ENCODE peak calls at places on chromosome 12, in eight cellular contexts. Q is brain microvascular endothelial cell, D is heart left ventricle, A is colonic mucosa, S is uterus, Z is psoas muscle, W is PC-3, U is Panc1. K is an unnamed sample.

GRCh38 chr12:62806893-62807292 is 128.1 kb downstream of the PPM1H start:
- DNase-seq in Q (no peak), D (no peak), A (no peak), S (no peak), Z (no peak), W (no peak), U (no peak), K (no peak)

GRCh38 chr12:132178801-132179401 is 34.6 kb downstream of the NOC4L start:
- DNase-seq in Q (no peak), D (no peak), A (no peak), S (no peak), Z (peak; percentile 59), W (peak; percentile 81), U (no peak), K (no peak)

GRCh38 chr12:65470261-65470660 is 191.8 kb downstream of the MSRB3 start:
- DNase-seq in Q (no peak), D (no peak), A (no peak), S (no peak), Z (no peak), W (no peak), U (no peak), K (no peak)

GRCh38 chr12:23084236-23084995 is 459.4 kb downstream of the ETNK1 start:
- DNase-seq in Q (peak; percentile 94), D (no peak), A (no peak), S (no peak), Z (no peak), W (peak; percentile 77), U (no peak), K (peak; percentile 88)

GRCh38 chr12:52250048-52250990 is 17.3 kb downstream of the KRT7 start:
- DNase-seq in Q (no peak), D (no peak), A (no peak), S (no peak), Z (peak; percentile 48), W (peak; percentile 35), U (no peak), K (no peak)

GRCh38 chr12:49880756-49881390 is 22.8 kb downstream of the FAIM2 start:
- DNase-seq in Q (no peak), D (no peak), A (no peak), S (peak; percentile 6), Z (peak; percentile 15), W (no peak), U (no peak), K (no peak)

GRCh38 chr12:123085730-123086487 is 65.0 kb downstream of the PITPNM2 start:
- DNase-seq in Q (no peak), D (no peak), A (no peak), S (no peak), Z (peak; percentile 84), W (peak; percentile 96), U (no peak), K (no peak)

GRCh38 chr12:54631551-54631950 is 3.1 kb downstream of the LACRT start:
- DNase-seq in Q (no peak), D (no peak), A (no peak), S (no peak), Z (no peak), W (no peak), U (no peak), K (no peak)

GRCh38 chr12:47725893-47726292 is 603 bp upstream of the ENDOU start:
- DNase-seq in Q (peak; percentile 43), D (no peak), A (no peak), S (no peak), Z (no peak), W (peak; percentile 17), U (no peak), K (no peak)
- H3K27ac ChIP-seq in Q (no peak overlapping the region), D (no peak overlapping the region), A (no peak overlapping the region), S (peak overlapping the region; percentile 33), Z (no peak overlapping the region), W (no peak overlapping the region), U (no peak overlapping the region), K (peak overlapping the region; percentile 70)

DNA sequence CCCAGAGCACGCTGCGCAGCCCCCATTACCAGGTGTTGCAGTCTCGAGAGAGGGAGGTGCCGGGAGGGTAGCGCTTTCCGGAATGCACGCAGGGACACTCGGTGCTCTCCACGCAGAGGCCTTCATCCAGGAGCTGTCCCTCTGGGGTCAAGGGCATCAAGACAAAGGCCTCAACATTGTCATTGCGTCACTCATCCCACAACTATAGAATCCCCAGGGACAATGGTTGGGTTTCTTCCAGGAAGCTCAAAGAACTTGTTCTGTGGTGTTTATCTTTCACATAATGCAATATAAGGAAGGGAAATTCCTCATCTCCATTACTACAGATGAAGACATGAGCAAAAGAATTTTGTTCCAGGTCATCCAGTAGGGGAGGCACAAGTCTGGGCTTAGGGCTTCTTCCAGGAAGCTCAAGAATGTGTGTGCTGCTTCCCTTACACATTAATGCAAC is 52.1 kb downstream of the VWF start:
- DNase-seq in Q (peak; percentile 78), D (peak; percentile 55), A (no peak), S (no peak), Z (no peak), W (peak; percentile 36), U (no peak), K (peak; percentile 33)
- TF ChIP-seq CTCF in Q (peak; percentile 56), D (peak; percentile 17), A (no peak), S (no peak), Z (no peak), W (no peak), U (no peak), K (peak; percentile 47)

GRCh38 chr12:92928431-92928961 is 599 bp downstream of the EEA1 start:
- DNase-seq in Q (peak; percentile 28), D (peak; percentile 42), A (peak; percentile 46), S (peak; percentile 44), Z (peak; percentile 73), W (peak; percentile 15), U (no peak), K (no peak)

GRCh38 chr12:92928962-92929915 is at the start of gene EEA1:
- DNase-seq in Q (peak; percentile 94), D (peak; percentile 98), A (peak; percentile 96), S (peak; percentile 97), Z (peak; percentile 99), W (peak; percentile 96), U (peak; percentile 47), K (peak; percentile 80)

GRCh38 chr12:92926549-92926948 is 2.5 kb downstream of the EEA1 start:
- DNase-seq in Q (no peak), D (no peak), A (no peak), S (no peak), Z (no peak), W (no peak), U (no peak), K (no peak)

GRCh38 chr12:92927436-92928116 is 1.5 kb downstream of the EEA1 start:
- DNase-seq in Q (peak; percentile 60), D (no peak), A (no peak), S (no peak), Z (no peak), W (peak; percentile 66), U (no peak), K (no peak)

GRCh38 chr12:92927055-92927435 is 2.0 kb downstream of the EEA1 start:
- DNase-seq in Q (peak; percentile 34), D (peak; percentile 30), A (no peak), S (no peak), Z (no peak), W (peak; percentile 56), U (no peak), K (no peak)
- H3K4me3 ChIP-seq in Q (peak overlapping the region; percentile 77), D (peak overlapping the region; percentile 94), A (no peak overlapping the region), S (no peak overlapping the region), Z (peak overlapping the region; percentile 94), W (peak overlapping the region; percentile 82), U (no peak overlapping the region), K (peak overlapping the region; percentile 82)

DNA sequence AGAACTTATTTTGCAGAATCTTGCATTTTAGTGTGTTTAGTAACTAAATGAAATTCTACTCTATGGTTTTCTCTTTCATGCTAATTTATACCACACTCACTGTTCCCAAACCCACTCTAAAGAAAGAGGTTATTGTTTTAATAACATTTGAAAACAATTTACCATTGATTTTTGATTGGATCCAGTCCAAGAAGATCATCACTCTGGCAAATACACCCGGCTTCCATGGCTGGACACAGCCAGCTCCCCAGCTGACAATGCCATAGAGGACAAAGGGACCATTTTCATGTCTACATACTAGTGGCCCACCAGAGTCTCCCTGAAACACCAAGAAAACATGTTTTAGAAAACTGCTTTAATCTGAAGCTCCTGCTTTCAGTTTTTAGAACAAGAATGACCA is 42.4 kb downstream of the OVCH1 start:
- DNase-seq in Q (no peak), D (no peak), A (no peak), S (no peak), Z (no peak), W (no peak), U (no peak), K (no peak)
- H3K27ac ChIP-seq in Q (no peak overlapping the region), D (no peak overlapping the region), A (no peak overlapping the region), S (no peak overlapping the region), Z (no peak overlapping the region), W (no peak overlapping the region), U (no peak overlapping the region), K (no peak overlapping the region)

DNA sequence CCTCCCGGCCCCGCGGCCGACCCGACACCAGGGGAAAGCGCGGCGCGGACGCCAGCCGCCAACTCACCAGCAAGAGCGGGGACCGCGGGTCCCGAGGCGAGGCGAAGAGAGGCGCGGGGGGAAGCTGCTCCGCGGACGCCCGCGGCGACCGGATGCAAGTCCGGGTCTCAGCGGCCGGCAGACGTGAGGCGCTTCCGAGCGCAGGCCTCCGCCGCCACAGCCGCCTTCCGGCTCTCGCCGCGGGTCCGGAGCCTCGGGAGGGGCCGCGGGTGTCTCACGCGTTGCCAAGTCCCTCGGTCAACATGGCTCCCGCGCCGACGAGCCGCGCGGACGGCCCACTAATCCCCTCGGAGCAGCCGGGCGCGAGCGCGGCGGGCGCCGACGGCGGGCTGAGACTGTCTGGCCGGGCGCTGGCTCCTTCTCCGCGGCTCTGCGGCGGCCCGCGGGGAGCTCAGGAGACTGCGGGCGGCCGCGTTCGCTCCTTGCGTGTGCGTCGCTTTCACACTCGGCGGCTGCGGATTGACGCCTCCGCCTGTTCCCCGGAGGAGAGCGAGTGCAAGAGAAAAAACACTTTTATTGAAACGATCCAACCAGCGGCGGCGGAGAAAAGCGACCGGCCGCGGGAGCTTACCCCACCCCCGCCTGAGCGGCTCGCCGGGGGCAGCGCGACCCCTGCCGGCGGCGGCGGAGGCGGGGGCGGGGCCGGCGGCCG is at the start of gene CDK17:
- DNase-seq in Q (peak; percentile 80), D (peak; percentile 84), A (peak; percentile 84), S (peak; percentile 87), Z (peak; percentile 92), W (peak; percentile 77), U (no peak), K (peak; percentile 69)
- TF ChIP-seq CTCF in Q (peak; percentile 38), D (peak; percentile 35), A (no peak), S (peak; percentile 77), Z (peak; percentile 69), W (peak; percentile 16), U (peak; percentile 96), K (peak; percentile 40)

GRCh38 chr12:127172857-127173256 is 1094.1 kb upstream of the TMEM132C start:
- DNase-seq in Q (no peak), D (no peak), A (no peak), S (no peak), Z (no peak), W (no peak), U (no peak), K (no peak)
- H3K4me3 ChIP-seq in Q (no peak overlapping the region), D (no peak overlapping the region), A (no peak overlapping the region), S (no peak overlapping the region), Z (no peak overlapping the region), W (no peak overlapping the region), U (no peak overlapping the region), K (no peak overlapping the region)

GRCh38 chr12:76348079-76348901 is at the start of gene BBS10:
- DNase-seq in Q (peak; percentile 92), D (peak; percentile 93), A (peak; percentile 91), S (peak; percentile 90), Z (peak; percentile 95), W (peak; percentile 92), U (no peak), K (peak; percentile 85)
- H3K27ac ChIP-seq in Q (peak within 1 kb of the TSS; percentile 63), D (peak within 1 kb of the TSS; percentile 83), A (peak within 1 kb of the TSS; percentile 79), S (peak within 1 kb of the TSS; percentile 86), Z (peak within 1 kb of the TSS; percentile 86), W (peak within 1 kb of the TSS; percentile 60), U (peak within 1 kb of the TSS; percentile 85), K (peak within 1 kb of the TSS; percentile 86)